ENCODE peak calls at places on chromosomes 6 and 20, in seven cellular contexts. D is activated CD4-positive, CD25-positive, alpha-beta regulatory T cell treated with anti-CD3 and anti-CD28 coated beads, Interleukin-2, amount 50 U/mL, for 72 hours; R is stimulated activated CD4-positive, alpha-beta T cell treated with anti-CD3 and anti-CD28 coated beads, TNF-alpha, amount 100 ng/mL, for 4 hours; F is A172; N is HEK293T; E is skeletal muscle cell; Y is non-pigmented ciliary epithelial cell. S is an unnamed sample.

GRCh38 chr6:18465410-18466154 is 78.4 kb downstream of the RNF144B start:
- DNase-seq in D (no peak), R (no peak), F (no peak), N (no peak), E (no peak), Y (no peak), S (no peak)

GRCh38 chr6:28489366-28490190 is 26.0 kb downstream of the GPX6 start:
- DNase-seq in D (peak), R (no peak), F (peak), N (peak), E (peak), Y (peak), S (no peak)

GRCh38 chr20:45174434-45175364 is at the start of gene PI3:
- DNase-seq in D (no peak), R (no peak), F (peak), N (no peak), E (no peak), Y (no peak), S (no peak)

GRCh38 chr20:36097331-36097730 is 57.2 kb upstream of the EPB41L1 start:
- DNase-seq in D (no peak), R (no peak), F (peak), N (no peak), E (no peak), Y (peak), S (no peak)

GRCh38 chr20:37973059-37973910 is 60.0 kb downstream of the TTI1 start:
- DNase-seq in D (no peak), R (no peak), F (no peak), N (no peak), E (no peak), Y (no peak), S (no peak)

GRCh38 chr20:6886065-6886729 is 118.7 kb downstream of the BMP2 start:
- DNase-seq in D (no peak), R (no peak), F (no peak), N (no peak), E (no peak), Y (no peak), S (no peak)

GRCh38 chr20:20487811-20488210 is 119.9 kb downstream of the INSM1 start:
- DNase-seq in D (no peak), R (no peak), F (no peak), N (no peak), E (no peak), Y (no peak), S (no peak)

GRCh38 chr6:156437084-156437879 is 339.9 kb upstream of the ARID1B start:
- DNase-seq in D (no peak), R (no peak), F (no peak), N (no peak), E (no peak), Y (no peak), S (no peak)

GRCh38 chr6:13183446-13184088 is 144.8 kb downstream of the TBC1D7 start:
- DNase-seq in D (no peak), R (no peak), F (no peak), N (no peak), E (no peak), Y (no peak), S (no peak)

GRCh38 chr6:20932284-20932683 is 398.0 kb downstream of the CDKAL1 start:
- DNase-seq in D (no peak), R (no peak), F (no peak), N (no peak), E (no peak), Y (no peak), S (no peak)

GRCh38 chr6:123803862-123804681 is at the start of gene NKAIN2:
- DNase-seq in D (no peak), R (no peak), F (no peak), N (peak), E (no peak), Y (no peak), S (peak)

GRCh38 chr6:36368921-36369880 is 18.3 kb downstream of the ETV7 start:
- DNase-seq in D (no peak), R (no peak), F (peak), N (no peak), E (peak), Y (no peak), S (peak)

GRCh38 chr6:51855310-51856082 is 231.9 kb downstream of the PKHD1 start:
- DNase-seq in D (no peak), R (no peak), F (peak), N (peak), E (peak), Y (peak), S (no peak)